ENCODE peak calls at places on chromosome 1, in four cellular contexts. W is aorta, H is HCT116, T is fibroblast of lung. G is an unnamed sample.

GRCh38 chr1:235648407-235648907 is 1.1 kb downstream of the GNG4 start:
- DNase-seq in T (no peak), W (no peak), H (no peak), G (no peak)

GRCh38 chr1:167555971-167556714 is 2.6 kb upstream of the CREG1 start:
- DNase-seq in W (peak; percentile 81), T (peak; percentile 51), H (peak; percentile 79), G (peak; percentile 70)

GRCh38 chr1:77687519-77687906 is 5.1 kb upstream of the ZZZ3 start:
- DNase-seq in T (peak; percentile 14), H (peak; percentile 13), W (peak; percentile 52), G (no peak)

GRCh38 chr1:26036756-26037281 is 9.1 kb downstream of the SLC30A2 start:
- DNase-seq in W (no peak), T (no peak), H (no peak), G (no peak)

GRCh38 chr1:59015708-59016107 is 231.9 kb upstream of the JUN start:
- DNase-seq in W (no peak), H (no peak), T (peak; percentile 85), G (no peak)

GRCh38 chr1:15283500-15283899 is 36.5 kb downstream of the FHAD1 start:
- DNase-seq in W (no peak), T (peak; percentile 55), H (no peak), G (peak; percentile 30)

GRCh38 chr1:204731997-204732396 is 46.5 kb upstream of the LRRN2 start:
- DNase-seq in W (no peak), H (no peak), T (no peak), G (no peak)

GRCh38 chr1:31434101-31434871 is 21.3 kb downstream of the SERINC2 start:
- DNase-seq in W (no peak), T (no peak), H (no peak), G (no peak)

GRCh38 chr1:52904590-52905375 is 16.8 kb downstream of the ECHDC2 start:
- DNase-seq in T (peak; percentile 15), H (peak; percentile 10), W (no peak), G (no peak)

GRCh38 chr1:205319081-205320018 is 2.2 kb downstream of the NUAK2 start:
- DNase-seq in W (peak; percentile 73), T (peak; percentile 79), H (no peak), G (peak; percentile 52)

GRCh38 chr1:60716472-60716871 is 365.9 kb upstream of the NFIA start:
- DNase-seq in W (no peak), H (no peak), T (no peak), G (no peak)

GRCh38 chr1:24666794-24667193 is 23.7 kb downstream of the SRRM1 start:
- DNase-seq in H (no peak), T (no peak), W (no peak), G (no peak)

GRCh38 chr1:14265515-14265914 is 333.0 kb upstream of the KAZN start:
- DNase-seq in H (no peak), W (no peak), T (no peak), G (no peak)

GRCh38 chr1:192866224-192866868 is 57.5 kb downstream of the RGS2 start:
- DNase-seq in T (no peak), H (no peak), W (no peak), G (no peak)

GRCh38 chr1:183272390-183272801 is 86.3 kb downstream of the LAMC2 start:
- DNase-seq in H (no peak), T (peak; percentile 96), W (no peak), G (no peak)

GRCh38 chr1:84842748-84843231 is 50.2 kb downstream of the LPAR3 start:
- DNase-seq in W (no peak), T (no peak), H (no peak), G (no peak)

GRCh38 chr1:79532555-79532954 is 526.0 kb upstream of the ADGRL4 start:
- DNase-seq in H (no peak), W (no peak), T (no peak), G (no peak)

GRCh38 chr1:44237721-44238457 is 24.6 kb downstream of the DMAP1 start:
- DNase-seq in T (peak; percentile 12), H (peak; percentile 50), W (peak; percentile 66), G (no peak)

GRCh38 chr1:69263982-69264381 is 303.7 kb upstream of the LRRC7 start:
- DNase-seq in T (peak; percentile 73), W (peak; percentile 55), H (no peak), G (no peak)

GRCh38 chr1:9835758-9836631 is 12.2 kb upstream of the CLSTN1 start:
- DNase-seq in W (no peak), H (no peak), T (peak; percentile 33), G (peak; percentile 28)

GRCh38 chr1:1178794-1179331 is 5.2 kb downstream of the TTLL10 start:
- DNase-seq in T (no peak), H (no peak), W (peak; percentile 41), G (no peak)

GRCh38 chr1:207309775-207310273 is 11.7 kb upstream of the CD55 start:
- DNase-seq in H (peak; percentile 50), W (no peak), T (peak; percentile 90), G (no peak)

GRCh38 chr1:119554188-119554587 is 47.2 kb downstream of the HSD3B1 start:
- DNase-seq in T (peak; percentile 98), H (no peak), W (peak; percentile 52), G (peak; percentile 15)

GRCh38 chr1:165112260-165112659 is 244.3 kb downstream of the LMX1A start:
- DNase-seq in H (no peak), T (no peak), W (no peak), G (no peak)

GRCh38 chr1:65026235-65026634 is 59.9 kb upstream of the JAK1 start:
- DNase-seq in H (no peak), W (no peak), T (no peak), G (no peak)

GRCh38 chr1:206004821-206005220 is 1.6 kb upstream of the RAB7B start:
- DNase-seq in H (no peak), T (peak; percentile 33), W (no peak), G (no peak)

GRCh38 chr1:151222130-151222529 is 23.8 kb downstream of the PIP5K1A start:
- DNase-seq in H (no peak), W (no peak), T (peak; percentile 14), G (no peak)

GRCh38 chr1:166840309-166841302 is 1.3 kb downstream of the POGK start:
- DNase-seq in W (no peak), H (no peak), T (peak; percentile 65), G (peak; percentile 23)

GRCh38 chr1:52032785-52033131 is 852 bp downstream of the KTI12 start:
- DNase-seq in T (peak; percentile 67), W (peak; percentile 73), H (no peak), G (peak; percentile 27)

GRCh38 chr1:149993181-149993580 is 17.3 kb downstream of the OTUD7B start:
- DNase-seq in W (no peak), T (peak; percentile 31), H (no peak), G (no peak)

GRCh38 chr1:104294259-104294658 is 544.6 kb downstream of the AMY1C start:
- DNase-seq in W (no peak), T (no peak), H (no peak), G (no peak)

GRCh38 chr1:177238967-177239366 is 68.2 kb downstream of the BRINP2 start:
- DNase-seq in W (no peak), T (no peak), H (no peak), G (no peak)

DNA sequence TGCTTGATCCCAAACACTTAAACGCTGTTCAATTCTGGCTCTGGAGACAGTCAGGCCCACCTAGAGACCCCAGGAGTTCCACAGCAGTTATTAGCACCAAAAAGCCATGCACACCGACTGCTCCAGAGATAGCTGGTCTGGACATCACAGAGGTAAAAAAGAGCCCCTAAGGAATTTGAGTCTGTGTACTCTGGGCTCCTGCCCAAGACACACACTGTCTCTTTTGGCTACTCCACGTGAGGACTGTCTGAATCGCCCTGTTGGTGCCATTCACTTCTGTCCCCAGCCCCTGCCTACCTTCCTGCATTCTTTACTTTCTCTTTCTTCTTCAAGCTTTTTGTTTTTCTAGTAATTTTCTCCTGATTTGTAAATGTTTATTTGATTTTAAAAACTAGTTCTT is 197.4 kb downstream of the ADGRL2 start:
- DNase-seq in W (no peak), H (no peak), T (peak; percentile 1), G (peak; percentile 6)
- H3K27ac ChIP-seq in W (no peak overlapping the region), H (no peak overlapping the region), T (no peak overlapping the region), G (no peak overlapping the region)

GRCh38 chr1:175206687-175207086 is 14.1 kb upstream of the KIAA0040 start:
- DNase-seq in H (no peak), W (no peak), T (no peak), G (no peak)

GRCh38 chr1:175201061-175201508 is 8.5 kb upstream of the KIAA0040 start:
- DNase-seq in T (peak; percentile 2), W (no peak), H (no peak), G (peak; percentile 60)

GRCh38 chr1:175204285-175204684 is 11.7 kb upstream of the KIAA0040 start:
- DNase-seq in T (no peak), W (no peak), H (no peak), G (no peak)

GRCh38 chr1:175200626-175201025 is 8.1 kb upstream of the KIAA0040 start:
- DNase-seq in W (no peak), T (no peak), H (no peak), G (peak; percentile 33)

DNA sequence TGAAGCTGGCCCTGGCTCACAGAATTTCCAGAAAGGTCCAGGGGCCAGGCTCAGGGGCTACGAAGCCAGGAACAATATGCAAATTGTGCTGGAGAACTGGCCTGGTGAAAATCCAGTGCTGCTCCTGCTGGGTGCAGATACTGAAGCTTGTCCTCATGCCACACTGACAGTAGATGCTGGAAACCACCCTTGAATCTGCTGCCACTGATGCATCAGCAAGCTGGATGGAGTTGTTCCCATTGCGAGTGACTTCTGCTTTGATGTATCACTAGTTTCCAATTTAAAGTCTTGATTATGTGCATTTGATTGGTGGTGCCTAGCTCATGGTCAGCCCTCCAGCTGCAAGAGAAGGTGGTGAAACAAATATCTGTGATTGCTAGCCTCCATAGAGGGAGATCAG is 11.0 kb upstream of the KIAA0040 start:
- DNase-seq in W (no peak), H (no peak), T (no peak), G (no peak)
- H3K4me1 ChIP-seq in W (peaks cover 9% of the 10 kb centered on the region), H (peaks cover 1% of the 10 kb centered on the region), T (peaks cover 4% of the 10 kb centered on the region), G (peaks cover 39% of the 10 kb centered on the region)

GRCh38 chr1:227749916-227750710 is 14.9 kb downstream of the SNAP47 start:
- DNase-seq in H (no peak), W (no peak), T (no peak), G (peak; percentile 16)
- H3K27ac ChIP-seq in H (no peak overlapping the region), W (no peak overlapping the region), T (no peak overlapping the region), G (peak overlapping the region; percentile 14)

DNA sequence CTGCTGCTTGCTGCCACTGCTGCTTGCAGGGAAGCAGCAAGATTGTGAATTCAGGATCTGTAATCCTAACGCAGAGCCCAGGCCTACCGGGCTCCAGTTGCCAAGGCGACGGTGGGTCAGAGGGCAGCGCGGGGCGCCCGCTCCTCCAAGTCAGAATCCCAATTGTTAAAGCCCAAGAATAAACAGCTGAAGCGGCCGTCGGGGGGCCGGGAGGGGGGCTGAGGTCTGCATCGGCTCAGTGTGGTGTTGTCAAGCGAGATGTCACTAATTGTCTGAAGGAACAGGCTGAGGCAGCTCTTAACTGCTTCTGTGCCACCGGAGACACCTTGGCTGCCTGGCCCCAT is 36.8 kb downstream of the AHDC1 start:
- DNase-seq in H (no peak), T (no peak), W (no peak), G (no peak)
- H3K4me1 ChIP-seq in H (peaks cover 95% of the 10 kb centered on the region), T (peaks cover 77% of the 10 kb centered on the region), W (peaks cover 3% of the 10 kb centered on the region), G (peaks cover 91% of the 10 kb centered on the region)

GRCh38 chr1:116417678-116418077 is 44.6 kb downstream of the ATP1A1 start:
- DNase-seq in W (no peak), T (no peak), H (no peak), G (no peak)
- H3K27ac ChIP-seq in W (no peak overlapping the region), T (no peak overlapping the region), H (peak overlapping the region; percentile 38), G (peak overlapping the region; percentile 28)

G was measured in heart right ventricle.